ENCODE peak calls at places on chromosomes 6 and 20, in six cellular contexts. I is H7, Z is neural crest cell, X is HS-27A, V is psoas muscle, S is NCI-H2171. J is an unnamed sample.
A peak's percentile ranks its signal among the peaks of the same experiment; 100 is the strongest.

GRCh38 chr6:16291739-16292138 is 53.4 kb downstream of the GMPR start:
- DNase-seq in I (no peak), Z (no peak), S (no peak), X (no peak), V (no peak), J (no peak)

GRCh38 chr6:56043076-56043475 is 167.7 kb upstream of the BMP5 start:
- DNase-seq in I (no peak), Z (no peak), V (no peak), X (no peak), S (no peak), J (no peak)

GRCh38 chr20:63320616-63321147 is 27.7 kb downstream of the COL20A1 start:
- DNase-seq in V (peak; percentile 5), Z (no peak), I (no peak), X (no peak), S (no peak), J (no peak)

GRCh38 chr6:151546941-151547659 is 53.3 kb downstream of the CCDC170 start:
- DNase-seq in V (no peak), S (no peak), X (no peak), Z (no peak), I (no peak), J (no peak)

GRCh38 chr20:6635034-6635736 is 132.3 kb upstream of the BMP2 start:
- DNase-seq in V (no peak), X (no peak), S (no peak), Z (no peak), I (no peak), J (no peak)

GRCh38 chr6:73285674-73286283 is 22.8 kb upstream of the KHDC1 start:
- DNase-seq in I (peak; percentile 64), Z (no peak), V (no peak), S (no peak), X (no peak), J (peak; percentile 12)

GRCh38 chr6:110158479-110158878 is 21.0 kb downstream of the WASF1 start:
- DNase-seq in X (no peak), Z (no peak), V (no peak), S (no peak), I (no peak), J (no peak)

GRCh38 chr20:10531848-10532247 is 96.7 kb downstream of the SLX4IP start:
- DNase-seq in X (no peak), I (no peak), V (no peak), S (no peak), Z (no peak), J (no peak)

GRCh38 chr20:32397567-32398084 is 39.5 kb downstream of the ASXL1 start:
- DNase-seq in V (no peak), S (no peak), Z (no peak), X (no peak), I (no peak), J (no peak)

GRCh38 chr20:62724692-62725595 is 16.3 kb downstream of the NTSR1 start:
- DNase-seq in X (no peak), Z (no peak), I (no peak), V (no peak), S (no peak), J (no peak)

GRCh38 chr20:37522258-37523011 is 1.4 kb downstream of the NNAT start:
- DNase-seq in X (no peak), V (peak; percentile 75), Z (no peak), I (peak; percentile 83), S (peak; percentile 42), J (peak; percentile 88)

GRCh38 chr6:1771324-1771723 is 161.6 kb downstream of the FOXC1 start:
- DNase-seq in I (no peak), X (no peak), V (no peak), S (no peak), Z (no peak), J (peak; percentile 79)

GRCh38 chr20:43442310-43442880 is 15.3 kb upstream of the SRSF6 start:
- DNase-seq in I (peak; percentile 39), S (no peak), X (no peak), V (no peak), Z (no peak), J (no peak)

GRCh38 chr20:4230651-4231050 is 215.3 kb upstream of the RNF24 start:
- DNase-seq in I (peak; percentile 60), X (no peak), Z (no peak), V (no peak), S (no peak), J (no peak)

GRCh38 chr6:161137320-161137719 is 136.5 kb downstream of the AGPAT4 start:
- DNase-seq in I (peak; percentile 41), S (no peak), X (no peak), Z (no peak), V (no peak), J (no peak)

GRCh38 chr6:13934721-13935120 is 10.0 kb downstream of the RNF182 start:
- DNase-seq in V (no peak), Z (no peak), X (no peak), S (no peak), I (no peak), J (no peak)

GRCh38 chr20:47389867-47390347 is 33.4 kb upstream of the ZMYND8 start:
- DNase-seq in X (no peak), V (no peak), I (no peak), S (no peak), Z (no peak), J (no peak)

GRCh38 chr20:53412600-53413187 is 180.9 kb downstream of the ZNF217 start:
- DNase-seq in V (no peak), S (no peak), I (peak; percentile 27), X (no peak), Z (no peak), J (no peak)

GRCh38 chr6:42020967-42021366 is 29.4 kb upstream of the TAF8 start:
- DNase-seq in V (no peak), Z (no peak), S (no peak), X (no peak), I (no peak), J (no peak)

GRCh38 chr20:14984768-14985622 is 647.6 kb upstream of the FLRT3 start:
- DNase-seq in S (no peak), I (no peak), V (no peak), X (no peak), Z (no peak), J (no peak)

GRCh38 chr20:53900380-53900999 is 169.9 kb downstream of the BCAS1 start:
- DNase-seq in S (no peak), V (no peak), I (no peak), Z (no peak), X (no peak), J (no peak)

GRCh38 chr6:44039191-44039719 is 88.0 kb downstream of the MRPL14 start:
- DNase-seq in Z (no peak), V (no peak), S (no peak), I (peak; percentile 46), X (no peak), J (no peak)

GRCh38 chr20:62595491-62595890 is 46.8 kb upstream of the SLCO4A1 start:
- DNase-seq in Z (no peak), I (no peak), V (peak; percentile 68), X (no peak), S (no peak), J (no peak)

GRCh38 chr20:37897008-37897548 is 5.8 kb upstream of the VSTM2L start:
- DNase-seq in X (no peak), S (no peak), Z (peak; percentile 45), V (no peak), I (peak; percentile 87), J (no peak)

GRCh38 chr6:154096834-154097233 is 57.8 kb downstream of the OPRM1 start:
- DNase-seq in I (no peak), X (no peak), Z (no peak), S (no peak), V (no peak), J (no peak)

GRCh38 chr6:44580901-44581300 is 193.4 kb downstream of the CDC5L start:
- DNase-seq in I (no peak), S (no peak), X (peak; percentile 62), V (no peak), Z (no peak), J (no peak)

GRCh38 chr6:73513496-73513854 is 7.4 kb downstream of the EEF1A1 start:
- DNase-seq in V (no peak), Z (no peak), I (no peak), S (no peak), X (no peak), J (no peak)

GRCh38 chr20:64090165-64090564 is 6.0 kb upstream of the LKAAEAR1 start:
- DNase-seq in X (no peak), S (no peak), I (no peak), Z (no peak), V (no peak), J (peak; percentile 51)

GRCh38 chr6:54491431-54491830 is 183.2 kb downstream of the TINAG start:
- DNase-seq in X (no peak), V (no peak), S (no peak), Z (no peak), I (no peak), J (no peak)

GRCh38 chr20:57965441-57965840 is 255.6 kb upstream of the PMEPA1 start:
- DNase-seq in S (no peak), Z (no peak), V (no peak), X (no peak), I (no peak), J (no peak)

GRCh38 chr20:49290608-49291191 is 12.8 kb upstream of the ZNFX1 start:
- DNase-seq in Z (no peak), S (no peak), X (no peak), I (no peak), V (no peak), J (no peak)

GRCh38 chr6:8556370-8557018 is 121.1 kb upstream of the SLC35B3 start:
- DNase-seq in X (no peak), S (no peak), Z (no peak), I (no peak), V (no peak), J (peak; percentile 47)

GRCh38 chr20:44959082-44959895 is 908 bp downstream of the TOMM34 start:
- DNase-seq in Z (no peak), X (no peak), S (no peak), V (no peak), I (peak; percentile 44), J (peak; percentile 3)

J was measured in NCI-H345.